ENCODE peak calls at places on chromosome 15, in five cellular contexts. I is cardiac fibroblast, W is frontal cortex, A is activated T-helper 1 cell treated with Interleukin-2 at 50 U/mL for 16 hours, T is GM20000. L is an unnamed sample.

GRCh38 chr15:68209735-68210408 is 4.7 kb upstream of the CALML4 start:
- DNase-seq in I (no peak), W (no peak), A (no peak), T (peak), L (no peak)

GRCh38 chr15:44199393-44199792 is 4.3 kb upstream of the FRMD5 start:
- DNase-seq in I (no peak), W (no peak), A (no peak), T (no peak), L (no peak)

GRCh38 chr15:72979308-72979707 is 73.0 kb upstream of the NEO1 start:
- DNase-seq in I (no peak), W (no peak), A (no peak), T (no peak), L (no peak)

GRCh38 chr15:45641374-45641778 is 6.5 kb downstream of the SQOR start:
- DNase-seq in I (peak), W (no peak), A (no peak), T (no peak), L (no peak)

GRCh38 chr15:69754313-69754712 is 301.7 kb downstream of the RPLP1 start:
- DNase-seq in I (no peak), W (no peak), A (no peak), T (no peak), L (no peak)

GRCh38 chr15:33722673-33723015 is 245.7 kb upstream of the CHRM5 start:
- DNase-seq in I (no peak), W (no peak), A (no peak), T (no peak), L (no peak)

GRCh38 chr15:23566070-23567050 is 886 bp downstream of the MKRN3 start:
- DNase-seq in I (no peak), W (no peak), A (no peak), T (no peak), L (no peak)

GRCh38 chr15:75307778-75308390 is 25.2 kb downstream of the GOLGA6D start:
- DNase-seq in I (peak), W (no peak), A (no peak), T (no peak), L (peak)

GRCh38 chr15:32909431-32909830 is 191.6 kb downstream of the GREM1 start:
- DNase-seq in I (peak), W (no peak), A (no peak), T (no peak), L (no peak)

GRCh38 chr15:29568840-29569532 is 253.3 kb downstream of the TJP1 start:
- DNase-seq in I (peak), W (no peak), A (no peak), T (no peak), L (peak)

GRCh38 chr15:67769468-67770097 is 55.7 kb upstream of the SKOR1 start:
- DNase-seq in I (no peak), W (no peak), A (no peak), T (no peak), L (no peak)

GRCh38 chr15:47358876-47359275 is 358.4 kb upstream of the SEMA6D start:
- DNase-seq in I (no peak), W (no peak), A (no peak), T (no peak), L (no peak)

GRCh38 chr15:99053380-99054024 is 45.9 kb upstream of the PGPEP1L start:
- DNase-seq in I (no peak), W (no peak), A (no peak), T (no peak), L (no peak)

GRCh38 chr15:76514292-76514691 is 177.7 kb downstream of the ISL2 start:
- DNase-seq in I (no peak), W (no peak), A (no peak), T (no peak), L (no peak)

GRCh38 chr15:53982876-53983275 is 4.6 kb downstream of the UNC13C start:
- DNase-seq in I (no peak), W (no peak), A (no peak), T (no peak), L (no peak)

GRCh38 chr15:80556694-80557367 is 138.3 kb upstream of the ABHD17C start:
- DNase-seq in I (no peak), W (no peak), A (no peak), T (no peak), L (peak)

GRCh38 chr15:98763179-98763578 is 114.8 kb downstream of the IGF1R start:
- DNase-seq in I (no peak), W (no peak), A (no peak), T (no peak), L (no peak)

GRCh38 chr15:64045106-64045435 is 1.2 kb downstream of the DAPK2 start:
- DNase-seq in I (no peak), W (no peak), A (no peak), T (peak), L (peak)

GRCh38 chr15:49827311-49827710 is 206.5 kb downstream of the DTWD1 start:
- DNase-seq in I (no peak), W (no peak), A (no peak), T (no peak), L (peak)

GRCh38 chr15:66852064-66852905 is 150.2 kb downstream of the SMAD6 start:
- DNase-seq in I (no peak), W (no peak), A (no peak), T (no peak), L (no peak)

L was measured in thyroid gland.